ENCODE peak calls at places on chromosomes 3 and 15, in four cellular contexts. U is GM03348, M is bronchial epithelial cell, L is hippocampal formation. Y is an unnamed sample.

GRCh38 chr3:14441920-14442300 is 39.5 kb downstream of the SLC6A6 start:
- DNase-seq in M (no peak), U (no peak), L (no peak), Y (no peak)

GRCh38 chr3:45078910-45079522 is 52.9 kb downstream of the CLEC3B start:
- DNase-seq in M (peak), U (no peak), L (no peak), Y (no peak)

GRCh38 chr3:195807681-195808121 is 4.0 kb downstream of the MUC4 start:
- DNase-seq in U (no peak), M (no peak), L (no peak), Y (no peak)

GRCh38 chr15:51097553-51098330 is 3.0 kb upstream of the TNFAIP8L3 start:
- DNase-seq in M (peak), U (peak), L (no peak), Y (no peak)

GRCh38 chr3:69999191-70000027 is at the start of gene SAMMSON:
- DNase-seq in M (peak), U (no peak), L (peak), Y (peak)

GRCh38 chr3:66552846-66553245 is 52.0 kb upstream of the LRIG1 start:
- DNase-seq in U (no peak), L (no peak), M (no peak), Y (no peak)

GRCh38 chr3:155106059-155106458 is 25.9 kb downstream of the MME start:
- DNase-seq in M (no peak), L (no peak), U (no peak), Y (no peak)

GRCh38 chr15:69794643-69795461 is 302.9 kb downstream of the TLE3 start:
- DNase-seq in M (peak), L (no peak), U (peak), Y (no peak)

GRCh38 chr3:131193671-131194291 is 167.1 kb downstream of the NEK11 start:
- DNase-seq in M (no peak), U (peak), L (no peak), Y (no peak)

GRCh38 chr3:129829640-129830039 is 63.9 kb downstream of the TMCC1 start:
- DNase-seq in U (peak), M (peak), L (peak), Y (peak)

GRCh38 chr15:41599061-41599460 is 40.0 kb downstream of the TYRO3 start:
- DNase-seq in M (no peak), U (no peak), L (no peak), Y (no peak)

GRCh38 chr15:60074181-60074885 is 70.2 kb downstream of the FOXB1 start:
- DNase-seq in M (peak), U (no peak), L (no peak), Y (no peak)

GRCh38 chr15:87575896-87576295 is 680.6 kb downstream of the NTRK3 start:
- DNase-seq in M (no peak), L (no peak), U (no peak), Y (no peak)

GRCh38 chr3:118146658-118147375 is 887.8 kb downstream of the IGSF11 start:
- DNase-seq in M (no peak), U (no peak), L (no peak), Y (no peak)

GRCh38 chr3:147384210-147385058 is 21.9 kb downstream of the ZIC4 start:
- DNase-seq in L (no peak), U (no peak), M (no peak), Y (no peak)

GRCh38 chr15:63338170-63338569 is 43.5 kb downstream of the CA12 start:
- DNase-seq in L (no peak), U (peak), M (peak), Y (no peak)

GRCh38 chr3:195794708-195795107 is 17.0 kb downstream of the MUC4 start:
- DNase-seq in U (no peak), L (no peak), M (no peak), Y (no peak)

GRCh38 chr3:47604145-47604544 is 25.5 kb upstream of the CSPG5 start:
- DNase-seq in L (no peak), U (no peak), M (no peak), Y (no peak)

GRCh38 chr3:31295150-31295765 is 237.5 kb upstream of the STT3B start:
- DNase-seq in U (no peak), M (no peak), L (no peak), Y (no peak)

GRCh38 chr3:140499114-140499757 is 178.6 kb upstream of the TRIM42 start:
- DNase-seq in U (peak), M (peak), L (no peak), Y (peak)

GRCh38 chr3:97515076-97515475 is 249.5 kb upstream of the ARL6 start:
- DNase-seq in M (no peak), L (no peak), U (no peak), Y (no peak)

GRCh38 chr15:89984001-89984400 is 17.1 kb upstream of the ZNF710 start:
- DNase-seq in M (no peak), L (no peak), U (no peak), Y (no peak)

GRCh38 chr3:85709483-85709882 is 750.7 kb downstream of the CADM2 start:
- DNase-seq in M (no peak), U (no peak), L (no peak), Y (no peak)

GRCh38 chr15:27422997-27423396 is 452.0 kb downstream of the GABRG3 start:
- DNase-seq in M (peak), L (no peak), U (no peak), Y (no peak)

GRCh38 chr3:40499952-40500351 is 5.9 kb upstream of the ZNF620 start:
- DNase-seq in L (no peak), U (no peak), M (no peak), Y (no peak)

GRCh38 chr15:44081223-44082013 is 113.7 kb downstream of the FRMD5 start:
- DNase-seq in U (peak), M (no peak), L (no peak), Y (no peak)

GRCh38 chr3:127168271-127168670 is 24.7 kb upstream of the PRR23E start:
- DNase-seq in L (no peak), U (no peak), M (no peak), Y (no peak)

GRCh38 chr15:82851981-82852511 is 42.6 kb downstream of the WHAMM start:
- DNase-seq in M (no peak), L (no peak), U (peak), Y (no peak)

GRCh38 chr3:197498499-197499241 is 57.1 kb downstream of the BDH1 start:
- DNase-seq in L (no peak), M (no peak), U (no peak), Y (no peak)

GRCh38 chr15:23482228-23482627 is 35.2 kb upstream of the GOLGA6L2 start:
- DNase-seq in L (no peak), M (no peak), U (no peak), Y (no peak)

GRCh38 chr15:66071621-66072295 is 181.8 kb downstream of the MEGF11 start:
- DNase-seq in U (peak), M (no peak), L (no peak), Y (no peak)

GRCh38 chr15:79513916-79514315 is 81.8 kb downstream of the MINAR1 start:
- DNase-seq in L (no peak), M (no peak), U (no peak), Y (no peak)

GRCh38 chr15:96070636-96071035 is 259.9 kb upstream of the NR2F2 start:
- DNase-seq in L (no peak), M (peak), U (peak), Y (no peak)

GRCh38 chr3:67016522-67017080 is 18.5 kb downstream of the KBTBD8 start:
- DNase-seq in U (no peak), M (no peak), L (no peak), Y (no peak)

GRCh38 chr3:186538779-186539178 is 5.4 kb downstream of the CRYGS start:
- DNase-seq in U (no peak), L (no peak), M (no peak), Y (no peak)

GRCh38 chr15:77483426-77483825 is 62.7 kb downstream of the HMG20A start:
- DNase-seq in U (no peak), M (no peak), L (no peak), Y (no peak)